ENCODE peak calls at places on chromosomes 6 and 20, in four cellular contexts. One of them, this sample, is unnamed. For H3K4me1, the result is how much of the 10 kb centered on the place peaks cover.

GRCh38 chr20:31517373-31517772 is 3.1 kb downstream of the HM13 start:
- DNase-seq in heart right ventricle: peak
- DNase-seq in lower lobe of right lung: no peak
- DNase-seq in GM23338: peak
- DNase-seq in this sample: no peak

GRCh38 chr6:68695838-68696237 is 60.8 kb downstream of the ADGRB3 start:
- DNase-seq in heart right ventricle: no peak
- DNase-seq in lower lobe of right lung: no peak
- DNase-seq in GM23338: no peak
- DNase-seq in this sample: no peak

GRCh38 chr6:43436577-43437282 is 9.4 kb downstream of the ABCC10 start:
- DNase-seq in heart right ventricle: no peak
- DNase-seq in lower lobe of right lung: no peak
- DNase-seq in GM23338: no peak
- DNase-seq in this sample: peak

GRCh38 chr6:129889580-129889979 is 28.5 kb upstream of the TMEM244 start:
- DNase-seq in heart right ventricle: no peak
- DNase-seq in lower lobe of right lung: no peak
- DNase-seq in GM23338: no peak
- DNase-seq in this sample: no peak

GRCh38 chr20:41369673-41370072 is 3.1 kb upstream of the EMILIN3 start:
- DNase-seq in heart right ventricle: no peak
- DNase-seq in lower lobe of right lung: no peak
- DNase-seq in GM23338: no peak
- DNase-seq in this sample: no peak

GRCh38 chr20:52913650-52914387 is 58.3 kb upstream of the TSHZ2 start:
- DNase-seq in heart right ventricle: no peak
- DNase-seq in lower lobe of right lung: no peak
- DNase-seq in GM23338: no peak
- DNase-seq in this sample: no peak

GRCh38 chr6:16239090-16239797 is 857 bp downstream of the GMPR start:
- DNase-seq in heart right ventricle: no peak
- DNase-seq in lower lobe of right lung: peak
- DNase-seq in GM23338: peak
- DNase-seq in this sample: peak

GRCh38 chr6:43803055-43803782 is 33.2 kb downstream of the VEGFA start:
- DNase-seq in heart right ventricle: no peak
- DNase-seq in lower lobe of right lung: no peak
- DNase-seq in GM23338: no peak
- DNase-seq in this sample: no peak

GRCh38 chr6:77425216-77425615 is 38.1 kb downstream of the HTR1B start:
- DNase-seq in heart right ventricle: no peak
- DNase-seq in lower lobe of right lung: no peak
- DNase-seq in GM23338: no peak
- DNase-seq in this sample: no peak

GRCh38 chr6:157461000-157461915 is 80.3 kb downstream of the ZDHHC14 start:
- DNase-seq in heart right ventricle: no peak
- DNase-seq in lower lobe of right lung: no peak
- DNase-seq in GM23338: peak
- DNase-seq in this sample: no peak

GRCh38 chr6:135537782-135538301 is 40.3 kb upstream of the AHI1 start:
- DNase-seq in heart right ventricle: no peak
- DNase-seq in lower lobe of right lung: no peak
- DNase-seq in GM23338: peak
- DNase-seq in this sample: no peak

GRCh38 chr6:31246051-31246495 is 25.8 kb downstream of the HLA-C start:
- DNase-seq in heart right ventricle: no peak
- DNase-seq in lower lobe of right lung: no peak
- DNase-seq in GM23338: peak
- DNase-seq in this sample: no peak

GRCh38 chr6:164520916-164521315 is 788.5 kb downstream of the C6orf118 start:
- DNase-seq in heart right ventricle: no peak
- DNase-seq in lower lobe of right lung: no peak
- DNase-seq in GM23338: no peak
- DNase-seq in this sample: no peak

GRCh38 chr6:81891869-81892268 is 139.4 kb upstream of the TENT5A start:
- DNase-seq in heart right ventricle: no peak
- DNase-seq in lower lobe of right lung: peak
- DNase-seq in GM23338: no peak
- DNase-seq in this sample: no peak

GRCh38 chr6:144415835-144416237 is 130.7 kb downstream of the UTRN start:
- DNase-seq in heart right ventricle: no peak
- DNase-seq in lower lobe of right lung: no peak
- DNase-seq in GM23338: no peak
- DNase-seq in this sample: no peak

GRCh38 chr6:40393641-40394040 is 193.5 kb downstream of the LRFN2 start:
- DNase-seq in heart right ventricle: no peak
- DNase-seq in lower lobe of right lung: no peak
- DNase-seq in GM23338: no peak
- DNase-seq in this sample: no peak

GRCh38 chr20:10110151-10110550 is 75.4 kb downstream of the ANKEF1 start:
- DNase-seq in heart right ventricle: no peak
- DNase-seq in lower lobe of right lung: no peak
- DNase-seq in GM23338: no peak
- DNase-seq in this sample: no peak

GRCh38 chr6:116666869-116667268 is 1.7 kb downstream of the ZUP1 start:
- DNase-seq in heart right ventricle: no peak
- DNase-seq in lower lobe of right lung: no peak
- DNase-seq in GM23338: no peak
- DNase-seq in this sample: no peak

GRCh38 chr20:44384423-44385027 is 29.0 kb downstream of the HNF4A start:
- DNase-seq in heart right ventricle: peak
- DNase-seq in lower lobe of right lung: peak
- DNase-seq in GM23338: peak
- DNase-seq in this sample: peak

GRCh38 chr6:159461998-159462397 is 231.0 kb downstream of the SOD2 start:
- DNase-seq in heart right ventricle: no peak
- DNase-seq in lower lobe of right lung: no peak
- DNase-seq in GM23338: no peak
- DNase-seq in this sample: no peak

GRCh38 chr20:39289316-39289715 is 327.2 kb downstream of the DHX35 start:
- DNase-seq in heart right ventricle: no peak
- DNase-seq in lower lobe of right lung: no peak
- DNase-seq in GM23338: peak
- DNase-seq in this sample: no peak

GRCh38 chr6:115120394-115120793 is 777.6 kb upstream of the HS3ST5 start:
- DNase-seq in heart right ventricle: no peak
- DNase-seq in lower lobe of right lung: no peak
- DNase-seq in GM23338: no peak
- DNase-seq in this sample: no peak

GRCh38 chr6:489762-490161 is 98.2 kb downstream of the IRF4 start:
- DNase-seq in heart right ventricle: no peak
- DNase-seq in lower lobe of right lung: no peak
- DNase-seq in GM23338: no peak
- DNase-seq in this sample: no peak

GRCh38 chr20:57838670-57839142 is 128.9 kb upstream of the PMEPA1 start:
- DNase-seq in heart right ventricle: no peak
- DNase-seq in lower lobe of right lung: no peak
- DNase-seq in GM23338: no peak
- DNase-seq in this sample: no peak

GRCh38 chr6:13447949-13448724 is 39.3 kb downstream of the GFOD1 start:
- DNase-seq in heart right ventricle: no peak
- DNase-seq in lower lobe of right lung: no peak
- DNase-seq in GM23338: no peak
- DNase-seq in this sample: no peak

GRCh38 chr20:35134900-35135299 is 12.2 kb downstream of the EDEM2 start:
- DNase-seq in heart right ventricle: peak
- DNase-seq in lower lobe of right lung: no peak
- DNase-seq in GM23338: no peak
- DNase-seq in this sample: peak

GRCh38 chr6:20168668-20169633 is 43.3 kb downstream of the MBOAT1 start:
- DNase-seq in heart right ventricle: peak
- DNase-seq in lower lobe of right lung: no peak
- DNase-seq in GM23338: peak
- DNase-seq in this sample: peak

GRCh38 chr20:32110173-32110704 is 725 bp downstream of the TM9SF4 start:
- DNase-seq in heart right ventricle: no peak
- DNase-seq in lower lobe of right lung: no peak
- DNase-seq in GM23338: no peak
- DNase-seq in this sample: no peak

GRCh38 chr20:1826046-1826445 is 69.2 kb upstream of the SIRPA start:
- DNase-seq in heart right ventricle: no peak
- DNase-seq in lower lobe of right lung: no peak
- DNase-seq in GM23338: no peak
- DNase-seq in this sample: no peak

GRCh38 chr6:14436593-14436992 is 319.0 kb downstream of the CD83 start:
- DNase-seq in heart right ventricle: no peak
- DNase-seq in lower lobe of right lung: no peak
- DNase-seq in GM23338: no peak
- DNase-seq in this sample: no peak

GRCh38 chr6:159033160-159034049 is 11.4 kb downstream of the TAGAP start:
- DNase-seq in heart right ventricle: no peak
- DNase-seq in lower lobe of right lung: no peak
- DNase-seq in GM23338: no peak
- DNase-seq in this sample: no peak

GRCh38 chr20:10604865-10605440 is 68.8 kb downstream of the JAG1 start:
- DNase-seq in heart right ventricle: no peak
- DNase-seq in lower lobe of right lung: no peak
- DNase-seq in GM23338: no peak
- DNase-seq in this sample: no peak

GRCh38 chr6:50655848-50656453 is 57.4 kb upstream of the TFAP2D start:
- DNase-seq in heart right ventricle: no peak
- DNase-seq in lower lobe of right lung: no peak
- DNase-seq in GM23338: peak
- DNase-seq in this sample: no peak

GRCh38 chr6:79797912-79798311 is 149.4 kb downstream of the ELOVL4 start:
- DNase-seq in heart right ventricle: no peak
- DNase-seq in lower lobe of right lung: no peak
- DNase-seq in GM23338: no peak
- DNase-seq in this sample: no peak

GRCh38 chr6:87918461-87918941 is 129.1 kb upstream of the SPACA1 start:
- DNase-seq in heart right ventricle: no peak
- DNase-seq in lower lobe of right lung: no peak
- DNase-seq in GM23338: peak
- DNase-seq in this sample: no peak

GRCh38 chr6:139135578-139136545 is 982 bp downstream of the HECA start:
- DNase-seq in heart right ventricle: peak
- DNase-seq in lower lobe of right lung: peak
- DNase-seq in GM23338: peak
- DNase-seq in this sample: peak

GRCh38 chr6:139291813-139292619 is at the start of gene TXLNB:
- DNase-seq in heart right ventricle: peak
- DNase-seq in lower lobe of right lung: peak
- DNase-seq in GM23338: peak
- DNase-seq in this sample: peak

GRCh38 chr6:33694977-33695376 is 16.5 kb downstream of the UQCC2 start:
- DNase-seq in heart right ventricle: no peak
- DNase-seq in lower lobe of right lung: no peak
- DNase-seq in GM23338: no peak
- DNase-seq in this sample: no peak

GRCh38 chr6:33694401-33694931 is 17.0 kb downstream of the UQCC2 start:
- DNase-seq in heart right ventricle: no peak
- DNase-seq in lower lobe of right lung: peak
- DNase-seq in GM23338: no peak
- DNase-seq in this sample: no peak

GRCh38 chr6:33692078-33692759 is 19.3 kb downstream of the UQCC2 start:
- DNase-seq in heart right ventricle: peak
- DNase-seq in lower lobe of right lung: peak
- DNase-seq in GM23338: peak
- DNase-seq in this sample: peak

GRCh38 chr6:33692760-33693158 is 18.7 kb downstream of the UQCC2 start:
- DNase-seq in heart right ventricle: peak
- DNase-seq in lower lobe of right lung: peak
- DNase-seq in GM23338: no peak
- DNase-seq in this sample: no peak

GRCh38 chr6:33693186-33694158 is 18.0 kb downstream of the UQCC2 start:
- DNase-seq in heart right ventricle: peak
- DNase-seq in lower lobe of right lung: no peak
- DNase-seq in GM23338: no peak
- DNase-seq in this sample: peak
- H3K4me1 ChIP-seq in heart right ventricle: half or more
- H3K4me1 ChIP-seq in lower lobe of right lung: half or more
- H3K4me1 ChIP-seq in GM23338: under half
- H3K4me1 ChIP-seq in this sample: half or more

GRCh38 chr6:33623895-33624381 is 2.8 kb downstream of the ITPR3 start:
- DNase-seq in heart right ventricle: no peak
- DNase-seq in lower lobe of right lung: no peak
- DNase-seq in GM23338: no peak
- DNase-seq in this sample: no peak
- H3K27ac ChIP-seq in heart right ventricle: no peak
- H3K27ac ChIP-seq in lower lobe of right lung: no peak
- H3K27ac ChIP-seq in GM23338: no peak
- H3K27ac ChIP-seq in this sample: no peak

DNA sequence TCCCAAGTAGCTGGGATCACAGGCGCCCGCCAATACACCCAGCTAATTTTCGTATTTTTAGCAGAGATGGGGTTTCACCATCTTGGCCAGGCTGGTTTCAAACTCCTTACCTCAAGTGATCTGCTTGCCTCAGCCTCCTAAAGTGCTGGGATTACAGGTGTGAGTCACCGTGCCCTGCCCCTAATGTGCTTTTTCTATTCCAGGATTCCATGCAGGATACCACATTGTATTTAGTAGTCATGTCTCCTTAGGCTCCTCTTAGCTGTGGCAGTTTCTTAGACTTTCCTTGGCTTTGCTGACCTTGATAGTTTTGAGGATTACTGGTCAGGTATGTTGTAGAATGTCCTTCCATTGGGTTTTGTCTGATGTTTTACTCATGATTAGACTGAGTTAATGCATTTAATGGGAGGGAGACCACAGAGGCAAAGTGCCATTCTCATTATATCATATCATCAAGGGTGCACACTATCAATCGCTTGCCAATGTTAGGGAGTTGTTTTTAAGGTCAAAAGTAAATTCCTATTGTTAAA is 39.6 kb upstream of the TNFAIP3 start:
- DNase-seq in heart right ventricle: no peak
- DNase-seq in lower lobe of right lung: no peak
- DNase-seq in GM23338: no peak
- DNase-seq in this sample: no peak
- H3K4me1 ChIP-seq in heart right ventricle: under half
- H3K4me1 ChIP-seq in lower lobe of right lung: under half
- H3K4me1 ChIP-seq in GM23338: under half
- H3K4me1 ChIP-seq in this sample: under half

DNA sequence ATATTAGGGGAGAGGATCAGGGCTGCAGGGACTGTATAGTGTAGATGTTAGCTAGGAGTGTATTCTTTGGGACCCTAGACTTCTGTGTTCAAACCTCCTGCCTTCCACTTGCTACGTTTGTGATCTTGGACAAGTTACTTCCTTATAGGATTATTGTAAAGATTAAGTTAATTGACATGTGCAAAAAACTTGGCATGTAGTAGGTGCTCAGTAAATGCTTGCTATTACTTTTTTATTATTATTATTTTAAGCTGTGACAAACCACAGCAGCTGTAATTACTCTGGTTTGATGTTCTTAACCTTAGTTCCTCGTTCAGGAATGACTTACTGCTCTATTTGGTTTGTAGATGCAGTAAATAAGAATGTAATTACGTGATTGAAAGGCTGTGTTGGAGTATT is 3.2 kb downstream of the ARFGEF2 start:
- DNase-seq in heart right ventricle: no peak
- DNase-seq in lower lobe of right lung: no peak
- DNase-seq in GM23338: no peak
- DNase-seq in this sample: no peak
- H3K27ac ChIP-seq in heart right ventricle: peak
- H3K27ac ChIP-seq in lower lobe of right lung: no peak
- H3K27ac ChIP-seq in GM23338: no peak
- H3K27ac ChIP-seq in this sample: peak

GRCh38 chr6:2895072-2895471 is 8.0 kb downstream of the SERPINB9 start:
- DNase-seq in heart right ventricle: no peak
- DNase-seq in lower lobe of right lung: no peak
- DNase-seq in GM23338: no peak
- DNase-seq in this sample: no peak
- H3K4me1 ChIP-seq in heart right ventricle: under half
- H3K4me1 ChIP-seq in lower lobe of right lung: under half
- H3K4me1 ChIP-seq in GM23338: under half
- H3K4me1 ChIP-seq in this sample: under half